ENCODE peak calls at places on chromosomes 1 and 21, in nine cellular contexts. N is cardiac muscle cell, A is heart left ventricle, E is GM06990, M is mucosa of descending colon, U is fibroblast of lung, X is neural progenitor cell, I is choroid plexus epithelial cell, W is H1. R is an unnamed sample.

GRCh38 chr21:46057111-46057709 is 40.7 kb upstream of the COL6A2 start:
- DNase-seq in A (no peak), N (no peak), W (no peak), X (no peak), E (no peak), M (no peak), I (no peak), U (no peak), R (no peak)

GRCh38 chr1:155166006-155166372 is 7.1 kb downstream of the KRTCAP2 start:
- DNase-seq in M (no peak), U (no peak), N (no peak), I (no peak), X (peak; percentile 69), E (no peak), A (no peak), W (no peak), R (no peak)

GRCh38 chr21:44960141-44961092 is 20.6 kb downstream of the SLX9 start:
- DNase-seq in X (no peak), I (no peak), E (no peak), W (no peak), A (peak; percentile 44), M (no peak), U (no peak), N (no peak), R (no peak)

GRCh38 chr1:236035681-236036101 is 29.2 kb downstream of the NID1 start:
- DNase-seq in I (peak; percentile 81), N (no peak), X (no peak), M (no peak), E (no peak), U (peak; percentile 32), A (no peak), W (no peak), R (no peak)

GRCh38 chr1:202135221-202135721 is 9.3 kb downstream of the ARL8A start:
- DNase-seq in U (peak; percentile 35), N (peak; percentile 82), I (peak; percentile 76), W (no peak), A (no peak), X (peak; percentile 83), M (peak; percentile 52), E (no peak), R (peak; percentile 70)

GRCh38 chr21:31618696-31619430 is 40.6 kb upstream of the SOD1 start:
- DNase-seq in A (no peak), N (no peak), I (no peak), U (peak; percentile 6), W (no peak), E (no peak), M (no peak), X (no peak), R (no peak)

GRCh38 chr1:9850442-9851162 is 26.8 kb upstream of the CLSTN1 start:
- DNase-seq in M (no peak), A (no peak), N (no peak), I (no peak), X (no peak), E (peak; percentile 37), U (no peak), W (no peak), R (no peak)

GRCh38 chr1:222627232-222627631 is 9.3 kb downstream of the MIA3 start:
- DNase-seq in M (no peak), I (peak; percentile 18), X (no peak), E (no peak), A (no peak), W (no peak), N (no peak), U (peak; percentile 73), R (peak; percentile 83)

GRCh38 chr1:163768581-163768980 is 446.8 kb downstream of the NUF2 start:
- DNase-seq in E (no peak), M (no peak), W (no peak), I (no peak), A (no peak), X (no peak), N (no peak), U (no peak), R (no peak)

GRCh38 chr1:225849905-225850304 is 32.3 kb downstream of the TMEM63A start:
- DNase-seq in M (peak; percentile 53), W (no peak), X (no peak), U (no peak), E (no peak), I (no peak), A (peak; percentile 83), N (no peak), R (no peak)

GRCh38 chr1:206709772-206710456 is 25.2 kb downstream of the MAPKAPK2 start:
- DNase-seq in E (no peak), U (peak; percentile 50), M (no peak), I (peak; percentile 60), X (no peak), A (no peak), N (no peak), W (no peak), R (peak; percentile 48)

GRCh38 chr1:206708882-206709281 is 24.2 kb downstream of the MAPKAPK2 start:
- DNase-seq in A (no peak), E (no peak), M (no peak), W (no peak), X (no peak), N (no peak), U (no peak), I (no peak), R (peak; percentile 53)

GRCh38 chr1:206708058-206708457 is 23.4 kb downstream of the MAPKAPK2 start:
- DNase-seq in W (no peak), A (no peak), N (no peak), M (no peak), X (no peak), E (no peak), U (no peak), I (peak; percentile 47), R (no peak)

GRCh38 chr1:206710457-206710823 is 25.7 kb downstream of the MAPKAPK2 start:
- DNase-seq in N (no peak), W (no peak), E (no peak), X (no peak), U (no peak), A (no peak), M (no peak), I (no peak), R (no peak)

GRCh38 chr1:206709322-206709721 is 24.6 kb downstream of the MAPKAPK2 start:
- DNase-seq in I (no peak), M (no peak), U (no peak), N (no peak), W (no peak), X (no peak), E (no peak), A (no peak), R (no peak)
- H3K4me3 ChIP-seq in I (no peak overlapping the region), M (no peak overlapping the region), U (no peak overlapping the region), N (no peak overlapping the region), W (no peak overlapping the region), X (no peak overlapping the region), E (no peak overlapping the region), A (no peak overlapping the region), R (no peak overlapping the region)

DNA sequence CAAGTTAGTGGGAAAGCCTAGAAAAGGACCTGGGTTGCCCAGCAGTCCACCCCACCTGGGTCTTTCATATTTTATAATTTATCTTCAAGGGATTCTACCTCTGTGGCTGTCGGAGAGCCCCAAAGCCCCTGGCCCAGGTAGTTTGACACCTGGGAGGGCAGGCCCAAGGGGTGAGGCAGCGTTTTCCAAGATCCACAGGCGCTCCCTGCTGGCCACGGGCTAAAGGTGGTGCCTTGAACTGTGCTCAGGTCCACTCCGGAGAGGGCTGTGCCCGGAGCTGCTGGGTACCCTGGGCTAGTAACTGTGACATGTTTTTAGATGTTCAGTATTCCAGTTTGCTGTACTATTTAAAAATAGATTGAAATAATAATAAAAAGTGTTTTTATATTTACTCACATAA is 37.2 kb upstream of the CRNN start:
- DNase-seq in N (no peak), W (no peak), X (no peak), E (no peak), U (no peak), M (no peak), I (no peak), A (no peak), R (no peak)
- TF ChIP-seq CTCF in N (no peak), W (no peak), X (no peak), E (no peak), U (no peak), M (no peak), I (no peak), A (no peak), R (peak; percentile 27)

GRCh38 chr1:156500847-156501686 is 492 bp upstream of the MEF2D start:
- DNase-seq in N (peak; percentile 96), I (peak; percentile 98), A (peak; percentile 97), W (peak; percentile 75), M (peak; percentile 96), U (peak; percentile 97), X (peak; percentile 98), E (peak; percentile 94), R (peak; percentile 97)

GRCh38 chr1:156502396-156502748 is 1.8 kb upstream of the MEF2D start:
- DNase-seq in N (no peak), E (no peak), I (no peak), W (no peak), M (no peak), U (no peak), X (no peak), A (no peak), R (peak; percentile 37)

GRCh38 chr1:156504062-156504813 is 3.7 kb upstream of the MEF2D start:
- DNase-seq in M (peak; percentile 30), E (no peak), X (no peak), I (no peak), A (no peak), N (no peak), U (no peak), W (no peak), R (peak; percentile 27)

GRCh38 chr1:156503672-156504055 is 3.1 kb upstream of the MEF2D start:
- DNase-seq in U (no peak), E (no peak), M (no peak), A (no peak), X (no peak), N (no peak), W (no peak), I (no peak), R (peak; percentile 37)

GRCh38 chr1:156502749-156503671 is 2.4 kb upstream of the MEF2D start:
- DNase-seq in W (peak; percentile 83), I (peak; percentile 92), E (no peak), N (peak; percentile 54), X (no peak), U (peak; percentile 95), A (peak; percentile 74), M (peak; percentile 64), R (peak; percentile 96)
- H3K4me3 ChIP-seq in W (no peak overlapping the region), I (peak overlapping the region; percentile 24), E (no peak overlapping the region), N (no peak overlapping the region), X (no peak overlapping the region), U (peak overlapping the region; percentile 27), A (peak overlapping the region; percentile 87), M (no peak overlapping the region), R (peak overlapping the region; percentile 37)

GRCh38 chr1:228315484-228315944 is 91.1 kb downstream of the TRIM11 start:
- DNase-seq in A (no peak), U (no peak), E (no peak), N (no peak), I (no peak), W (no peak), X (no peak), M (no peak), R (no peak)

GRCh38 chr1:228314658-228315483 is 91.8 kb downstream of the TRIM11 start:
- DNase-seq in I (no peak), E (no peak), M (no peak), N (no peak), W (no peak), U (peak; percentile 3), A (peak; percentile 58), X (no peak), R (no peak)

GRCh38 chr1:228316589-228317387 is 89.8 kb downstream of the TRIM11 start:
- DNase-seq in N (no peak), U (no peak), A (no peak), X (no peak), W (no peak), E (no peak), M (no peak), I (no peak), R (no peak)

GRCh38 chr1:228317411-228317828 is 89.2 kb downstream of the TRIM11 start:
- DNase-seq in W (no peak), N (no peak), A (peak; percentile 58), X (no peak), E (no peak), M (no peak), U (no peak), I (no peak), R (no peak)

GRCh38 chr1:228315945-228316588 is 90.6 kb downstream of the TRIM11 start:
- DNase-seq in E (no peak), X (peak; percentile 15), A (peak; percentile 61), I (no peak), N (no peak), U (peak; percentile 16), M (no peak), W (no peak), R (no peak)
- TF ChIP-seq CTCF in E (no peak), X (no peak), A (no peak), I (no peak), N (no peak), U (no peak), M (no peak), W (no peak), R (no peak)